ENCODE peak calls at places on chromosomes 13 and 19, in six cellular contexts. One of them, this sample, is unnamed.

GRCh38 chr13:57418067-57418677 is 213.4 kb upstream of the PCDH17 start:
- DNase-seq in HS-5: no peak
- DNase-seq in left ventricle myocardium inferior: no peak
- DNase-seq in NCI-H748 treated with DMSO at 0.1 percent for 48 hours: no peak
- DNase-seq in stimulated activated CD4-positive, alpha-beta T cell treated with anti-CD3 and anti-CD28 coated beads, Interleukin-4, amount 100 ng/mL, for 1 hour: no peak
- DNase-seq in SW 1271: no peak
- DNase-seq in this sample: no peak

GRCh38 chr19:55078996-55079395 is 3.3 kb downstream of the EPS8L1 start:
- DNase-seq in HS-5: no peak
- DNase-seq in left ventricle myocardium inferior: no peak
- DNase-seq in NCI-H748 treated with DMSO at 0.1 percent for 48 hours: no peak
- DNase-seq in stimulated activated CD4-positive, alpha-beta T cell treated with anti-CD3 and anti-CD28 coated beads, Interleukin-4, amount 100 ng/mL, for 1 hour: no peak
- DNase-seq in SW 1271: no peak
- DNase-seq in this sample: no peak

GRCh38 chr13:40346592-40346991 is 319.8 kb downstream of the FOXO1 start:
- DNase-seq in stimulated activated CD4-positive, alpha-beta T cell treated with anti-CD3 and anti-CD28 coated beads, Interleukin-4, amount 100 ng/mL, for 1 hour: no peak
- DNase-seq in left ventricle myocardium inferior: no peak
- DNase-seq in HS-5: no peak
- DNase-seq in NCI-H748 treated with DMSO at 0.1 percent for 48 hours: no peak
- DNase-seq in SW 1271: no peak
- DNase-seq in this sample: no peak

GRCh38 chr19:37468961-37469777 is at the start of gene ZNF570:
- DNase-seq in left ventricle myocardium inferior: peak
- DNase-seq in SW 1271: peak
- DNase-seq in stimulated activated CD4-positive, alpha-beta T cell treated with anti-CD3 and anti-CD28 coated beads, Interleukin-4, amount 100 ng/mL, for 1 hour: peak
- DNase-seq in NCI-H748 treated with DMSO at 0.1 percent for 48 hours: peak
- DNase-seq in HS-5: no peak
- DNase-seq in this sample: peak

GRCh38 chr13:110232146-110232545 is 74.8 kb downstream of the COL4A1 start:
- DNase-seq in HS-5: no peak
- DNase-seq in NCI-H748 treated with DMSO at 0.1 percent for 48 hours: no peak
- DNase-seq in SW 1271: no peak
- DNase-seq in left ventricle myocardium inferior: no peak
- DNase-seq in stimulated activated CD4-positive, alpha-beta T cell treated with anti-CD3 and anti-CD28 coated beads, Interleukin-4, amount 100 ng/mL, for 1 hour: no peak
- DNase-seq in this sample: no peak

GRCh38 chr13:112674412-112675383 is 15.1 kb upstream of the ATP11A start:
- DNase-seq in stimulated activated CD4-positive, alpha-beta T cell treated with anti-CD3 and anti-CD28 coated beads, Interleukin-4, amount 100 ng/mL, for 1 hour: no peak
- DNase-seq in SW 1271: no peak
- DNase-seq in left ventricle myocardium inferior: no peak
- DNase-seq in HS-5: no peak
- DNase-seq in NCI-H748 treated with DMSO at 0.1 percent for 48 hours: no peak
- DNase-seq in this sample: no peak

GRCh38 chr13:51950722-51951121 is 60.5 kb downstream of the ATP7B start:
- DNase-seq in HS-5: no peak
- DNase-seq in stimulated activated CD4-positive, alpha-beta T cell treated with anti-CD3 and anti-CD28 coated beads, Interleukin-4, amount 100 ng/mL, for 1 hour: no peak
- DNase-seq in SW 1271: no peak
- DNase-seq in left ventricle myocardium inferior: no peak
- DNase-seq in NCI-H748 treated with DMSO at 0.1 percent for 48 hours: no peak
- DNase-seq in this sample: no peak

GRCh38 chr13:80363890-80364503 is 23.1 kb upstream of the SPRY2 start:
- DNase-seq in stimulated activated CD4-positive, alpha-beta T cell treated with anti-CD3 and anti-CD28 coated beads, Interleukin-4, amount 100 ng/mL, for 1 hour: no peak
- DNase-seq in left ventricle myocardium inferior: no peak
- DNase-seq in NCI-H748 treated with DMSO at 0.1 percent for 48 hours: peak
- DNase-seq in HS-5: no peak
- DNase-seq in SW 1271: peak
- DNase-seq in this sample: no peak

This sample was measured in psoas muscle.